ENCODE peak calls at places on chromosomes 11 and 22, in ten cellular contexts. U is stomach; O is K562; P is OCI-LY7; W is HFFc6; H is CD4-positive, alpha-beta T cell; K is left ventricle myocardium inferior; I is AG09309; S is lower lobe of right lung; T is Calu3. V is an unnamed sample.

GRCh38 chr22:34105461-34106062 is 185.3 kb upstream of the LARGE1 start:
- DNase-seq in U (peak; percentile 81), O (peak; percentile 3), P (peak; percentile 18), W (no peak), H (no peak), K (peak; percentile 53), I (no peak), S (peak; percentile 55), T (peak; percentile 3), V (peak; percentile 26)

GRCh38 chr22:18057568-18058209 is 20.1 kb upstream of the PEX26 start:
- DNase-seq in U (peak; percentile 60), O (peak; percentile 71), P (peak; percentile 75), W (peak; percentile 94), H (no peak), K (no peak), I (peak; percentile 96), S (no peak), T (peak; percentile 72), V (no peak)

GRCh38 chr11:128939591-128939990 is 3.1 kb downstream of the TP53AIP1 start:
- DNase-seq in U (no peak), O (no peak), P (no peak), W (no peak), H (no peak), K (no peak), I (no peak), S (no peak), T (no peak), V (no peak)

GRCh38 chr11:66071326-66071870 is 1.3 kb downstream of the PACS1 start:
- DNase-seq in U (no peak), O (no peak), P (no peak), W (no peak), H (no peak), K (no peak), I (no peak), S (no peak), T (no peak), V (peak; percentile 16)

GRCh38 chr22:48952256-48953102 is 875.2 kb downstream of the BRD1 start:
- DNase-seq in U (peak; percentile 10), O (no peak), P (no peak), W (no peak), H (no peak), K (no peak), I (no peak), S (no peak), T (no peak), V (peak; percentile 5)

GRCh38 chr11:31442086-31442485 is 67.3 kb downstream of the IMMP1L start:
- DNase-seq in U (no peak), O (no peak), P (no peak), W (no peak), H (no peak), K (no peak), I (no peak), S (no peak), T (no peak), V (no peak)

GRCh38 chr11:94305146-94305545 is 766 bp downstream of the IZUMO1R start:
- DNase-seq in U (no peak), O (no peak), P (no peak), W (peak; percentile 36), H (no peak), K (no peak), I (no peak), S (no peak), T (no peak), V (no peak)

GRCh38 chr11:15499684-15500083 is 385.0 kb downstream of the INSC start:
- DNase-seq in U (no peak), O (no peak), P (no peak), W (no peak), H (no peak), K (no peak), I (no peak), S (no peak), T (no peak), V (no peak)

GRCh38 chr11:22193348-22194051 is 615 bp downstream of the ANO5 start:
- DNase-seq in U (peak; percentile 26), O (peak; percentile 6), P (no peak), W (no peak), H (no peak), K (peak; percentile 22), I (no peak), S (peak; percentile 48), T (peak; percentile 27), V (peak; percentile 53)

GRCh38 chr11:115623021-115623451 is 118.8 kb upstream of the CADM1 start:
- DNase-seq in U (peak; percentile 42), O (no peak), P (no peak), W (peak; percentile 46), H (no peak), K (peak; percentile 85), I (peak; percentile 95), S (peak; percentile 57), T (no peak), V (no peak)

GRCh38 chr11:70082829-70083228 is 4.7 kb downstream of the ANO1 start:
- DNase-seq in U (no peak), O (peak; percentile 32), P (no peak), W (no peak), H (no peak), K (no peak), I (no peak), S (no peak), T (peak; percentile 28), V (no peak)

GRCh38 chr11:113991718-113992458 is 17.0 kb downstream of the HTR3A start:
- DNase-seq in U (no peak), O (no peak), P (no peak), W (no peak), H (no peak), K (no peak), I (no peak), S (no peak), T (no peak), V (no peak)

GRCh38 chr11:33860926-33861325 is 30.9 kb downstream of the LMO2 start:
- DNase-seq in U (no peak), O (no peak), P (no peak), W (no peak), H (no peak), K (no peak), I (no peak), S (no peak), T (no peak), V (no peak)

GRCh38 chr11:62980133-62980760 is 4.5 kb downstream of the SLC22A6 start:
- DNase-seq in U (no peak), O (peak; percentile 31), P (no peak), W (no peak), H (no peak), K (no peak), I (no peak), S (no peak), T (no peak), V (no peak)

GRCh38 chr11:2207773-2208621 is 36.4 kb upstream of the TH start:
- DNase-seq in U (peak; percentile 19), O (no peak), P (no peak), W (no peak), H (no peak), K (peak; percentile 8), I (no peak), S (no peak), T (no peak), V (peak; percentile 27)

GRCh38 chr11:67272327-67273259 is 6.3 kb downstream of the GRK2 start:
- DNase-seq in U (no peak), O (no peak), P (peak; percentile 65), W (no peak), H (no peak), K (no peak), I (no peak), S (peak; percentile 48), T (no peak), V (no peak)

GRCh38 chr11:134226806-134227325 is 2.4 kb downstream of the VPS26B start:
- DNase-seq in U (no peak), O (no peak), P (no peak), W (no peak), H (no peak), K (no peak), I (no peak), S (no peak), T (no peak), V (no peak)

GRCh38 chr11:44928807-44929206 is 21.9 kb downstream of the TP53I11 start:
- DNase-seq in U (no peak), O (no peak), P (no peak), W (no peak), H (no peak), K (no peak), I (no peak), S (no peak), T (no peak), V (no peak)

GRCh38 chr11:132365650-132366049 is 995.2 kb downstream of the NTM start:
- DNase-seq in U (no peak), O (no peak), P (no peak), W (no peak), H (no peak), K (no peak), I (no peak), S (no peak), T (no peak), V (no peak)
- TF ChIP-seq CTCF in U (no peak), O (no peak), P (no peak), W (no peak), H (no peak), K (no peak), I (no peak), S (no peak), T (no peak), V (no peak)

DNA sequence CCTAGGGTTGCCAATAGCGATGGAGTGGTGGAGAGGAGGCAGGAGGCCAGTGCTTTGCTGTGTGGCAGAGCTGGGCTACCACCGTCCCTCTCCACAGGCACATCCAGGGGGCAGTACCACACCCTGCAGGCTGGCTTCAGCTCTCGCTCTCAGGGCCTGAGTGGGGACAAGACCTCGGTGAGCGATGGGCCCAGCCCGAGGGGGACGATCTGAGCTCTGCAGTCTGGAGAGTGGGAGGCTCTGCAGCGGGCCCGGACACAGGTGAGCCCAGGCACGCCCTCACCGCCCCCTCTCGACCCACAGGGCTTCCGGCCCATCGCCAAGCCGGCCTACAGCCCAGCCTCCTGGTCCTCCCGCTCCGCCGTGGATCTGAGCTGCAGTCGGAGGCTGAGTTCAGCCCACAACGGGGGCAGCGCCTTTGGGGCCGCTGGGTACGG is 2.5 kb downstream of the PKP3 start:
- DNase-seq in U (no peak), O (no peak), P (no peak), W (peak; percentile 26), H (no peak), K (no peak), I (no peak), S (peak; percentile 47), T (no peak), V (no peak)
- TF ChIP-seq CTCF in U (no peak), O (peak; percentile 7), P (no peak), W (peak; percentile 41), H (no peak), K (peak; percentile 25), I (peak; percentile 29), S (no peak), T (peak; percentile 24), V (no peak)

DNA sequence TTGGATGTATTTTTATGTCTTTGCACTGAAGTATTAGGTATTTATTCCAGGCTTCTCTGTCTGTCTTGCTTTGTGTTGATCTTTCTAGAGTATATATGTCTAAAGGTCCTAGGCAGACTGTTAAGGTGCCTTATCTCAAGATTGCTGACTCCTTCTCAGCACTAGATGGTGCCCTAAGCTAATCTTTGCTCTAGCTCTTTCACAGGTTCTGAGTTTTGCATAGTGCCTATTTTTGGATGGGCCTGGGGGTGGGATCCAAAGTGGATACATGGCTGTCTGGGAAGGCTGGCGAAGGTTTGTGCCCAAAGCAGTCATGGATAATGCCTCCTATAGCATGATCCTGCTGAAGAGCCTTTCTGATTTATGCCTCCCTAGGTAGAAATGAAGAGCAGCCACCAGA is 154.9 kb downstream of the TRPC6 start:
- DNase-seq in U (no peak), O (no peak), P (peak; percentile 48), W (peak; percentile 13), H (no peak), K (no peak), I (no peak), S (no peak), T (peak; percentile 9), V (no peak)
- TF ChIP-seq CTCF in U (no peak), O (no peak), P (peak; percentile 80), W (peak; percentile 56), H (no peak), K (peak; percentile 39), I (peak; percentile 68), S (peak; percentile 28), T (no peak), V (no peak)

GRCh38 chr11:118401151-118401879 is at the start of gene ATP5MG:
- DNase-seq in U (peak; percentile 91), O (peak; percentile 94), P (peak; percentile 97), W (peak; percentile 82), H (peak; percentile 88), K (peak; percentile 91), I (peak; percentile 52), S (peak; percentile 94), T (peak; percentile 77), V (peak; percentile 91)
- TF ChIP-seq CTCF in U (no peak), O (peak; percentile 8), P (peak; percentile 22), W (peak; percentile 15), H (no peak), K (peak; percentile 29), I (no peak), S (no peak), T (no peak), V (no peak)

V was measured in mesothelial cell of epicardium.